ENCODE peak calls at places on chromosomes 7 and 10, in four cellular contexts. Y is stromal cell of bone marrow, O is NCI-H526 treated with DMSO at 0.1 percent for 48 hours, K is fibroblast of lung. Q is an unnamed sample.

GRCh38 chr10:119642556-119643111 is 8.5 kb upstream of the BAG3 start:
- DNase-seq in O (no peak), K (peak; percentile 56), Y (no peak), Q (no peak)

GRCh38 chr10:43208147-43209063 is 58.5 kb downstream of the RASGEF1A start:
- DNase-seq in Y (no peak), O (no peak), K (no peak), Q (no peak)

GRCh38 chr10:132836248-132836831 is 50.4 kb upstream of the NKX6-2 start:
- DNase-seq in O (no peak), Y (no peak), K (no peak), Q (no peak)

GRCh38 chr7:157445246-157445955 is 108.6 kb downstream of the DNAJB6 start:
- DNase-seq in O (no peak), Y (no peak), K (no peak), Q (no peak)

GRCh38 chr10:23343591-23344225 is 889 bp downstream of the C10orf67 start:
- DNase-seq in K (peak; percentile 58), O (no peak), Y (no peak), Q (no peak)

GRCh38 chr10:97858001-97858439 is 8.4 kb downstream of the GOLGA7B start:
- DNase-seq in Y (no peak), O (no peak), K (no peak), Q (no peak)

GRCh38 chr10:32489935-32490334 is 44.0 kb downstream of the CCDC7 start:
- DNase-seq in K (peak; percentile 1), Y (no peak), O (no peak), Q (no peak)

GRCh38 chr10:69049564-69049955 is 38.3 kb upstream of the SRGN start:
- DNase-seq in Y (no peak), O (no peak), K (no peak), Q (no peak)

GRCh38 chr10:15361131-15361530 is 10.0 kb downstream of the FAM171A1 start:
- DNase-seq in O (no peak), Y (no peak), K (no peak), Q (no peak)

GRCh38 chr7:138890782-138891445 is 90.3 kb downstream of the KIAA1549 start:
- DNase-seq in O (no peak), K (peak; percentile 44), Y (peak; percentile 10), Q (peak; percentile 45)

GRCh38 chr7:101418694-101419093 is 56.0 kb downstream of the COL26A1 start:
- DNase-seq in Y (no peak), K (no peak), O (no peak), Q (no peak)

GRCh38 chr7:56091591-56091990 is 1.2 kb downstream of the PHKG1 start:
- DNase-seq in O (no peak), Y (peak; percentile 60), K (peak; percentile 7), Q (no peak)

GRCh38 chr10:125006921-125007391 is 65.0 kb downstream of the ZRANB1 start:
- DNase-seq in O (no peak), K (no peak), Y (no peak), Q (peak; percentile 55)

GRCh38 chr7:39663263-39663662 is 39.9 kb downstream of the RALA start:
- DNase-seq in O (no peak), K (no peak), Y (no peak), Q (no peak)

GRCh38 chr7:69062020-69062760 is 536.1 kb upstream of the AUTS2 start:
- DNase-seq in O (no peak), K (peak; percentile 50), Y (no peak), Q (peak; percentile 1)

GRCh38 chr7:117816727-117817126 is 56.5 kb downstream of the CTTNBP2 start:
- DNase-seq in O (no peak), Y (no peak), K (peak; percentile 37), Q (no peak)

GRCh38 chr10:12533151-12533550 is 183.8 kb downstream of the CAMK1D start:
- DNase-seq in K (peak; percentile 39), O (no peak), Y (no peak), Q (no peak)

GRCh38 chr10:72784551-72785421 is 92.8 kb downstream of the MCU start:
- DNase-seq in O (no peak), K (peak; percentile 93), Y (peak; percentile 83), Q (peak; percentile 86)

GRCh38 chr10:20396168-20396567 is 500.9 kb downstream of the NEBL start:
- DNase-seq in Y (no peak), K (no peak), O (peak; percentile 51), Q (no peak)